ENCODE peak calls at places on chromosome 16, in five cellular contexts. One of them, this sample, is unnamed.

GRCh38 chr16:1612320-1613111 is at the start of gene CRAMP1:
- DNase-seq in HepG2: no peak
- DNase-seq in GM12878: no peak
- DNase-seq in H1: no peak
- DNase-seq in K562: no peak
- DNase-seq in this sample: no peak

GRCh38 chr16:1158456-1159324 is 5.8 kb downstream of the CACNA1H start:
- DNase-seq in HepG2: peak; percentile 40
- DNase-seq in GM12878: no peak
- DNase-seq in H1: no peak
- DNase-seq in K562: peak; percentile 35
- DNase-seq in this sample: no peak

GRCh38 chr16:12728471-12728870 is 75.2 kb downstream of the CPPED1 start:
- DNase-seq in HepG2: no peak
- DNase-seq in GM12878: no peak
- DNase-seq in K562: no peak
- DNase-seq in H1: no peak
- DNase-seq in this sample: no peak

GRCh38 chr16:26316683-26317464 is 625.1 kb downstream of the HS3ST4 start:
- DNase-seq in GM12878: no peak
- DNase-seq in K562: no peak
- DNase-seq in H1: peak; percentile 79
- DNase-seq in HepG2: no peak
- DNase-seq in this sample: no peak

GRCh38 chr16:1496464-1496863 is 3.3 kb downstream of the TELO2 start:
- DNase-seq in HepG2: no peak
- DNase-seq in H1: no peak
- DNase-seq in GM12878: no peak
- DNase-seq in K562: peak; percentile 8
- DNase-seq in this sample: no peak

GRCh38 chr16:6081320-6081976 is 983.9 kb upstream of the EEF2KMT start:
- DNase-seq in H1: peak; percentile 86
- DNase-seq in GM12878: no peak
- DNase-seq in HepG2: peak; percentile 20
- DNase-seq in K562: peak; percentile 74
- DNase-seq in this sample: no peak

GRCh38 chr16:54055864-54056263 is 230.7 kb downstream of the IRX3 start:
- DNase-seq in H1: no peak
- DNase-seq in GM12878: no peak
- DNase-seq in K562: no peak
- DNase-seq in HepG2: peak; percentile 70
- DNase-seq in this sample: peak; percentile 12

GRCh38 chr16:89615596-89616090 is 2.2 kb downstream of the DPEP1 start:
- DNase-seq in HepG2: no peak
- DNase-seq in H1: peak; percentile 92
- DNase-seq in K562: peak; percentile 65
- DNase-seq in GM12878: no peak
- DNase-seq in this sample: no peak

GRCh38 chr16:50735629-50736122 is 6.2 kb upstream of the CYLD start:
- DNase-seq in HepG2: no peak
- DNase-seq in H1: no peak
- DNase-seq in GM12878: peak; percentile 81
- DNase-seq in K562: no peak
- DNase-seq in this sample: no peak

GRCh38 chr16:11094838-11095565 is 150.6 kb downstream of the CLEC16A start:
- DNase-seq in H1: no peak
- DNase-seq in K562: no peak
- DNase-seq in HepG2: no peak
- DNase-seq in GM12878: no peak
- DNase-seq in this sample: no peak

GRCh38 chr16:51152691-51153261 is 1.7 kb upstream of the SALL1 start:
- DNase-seq in HepG2: no peak
- DNase-seq in H1: peak; percentile 78
- DNase-seq in GM12878: no peak
- DNase-seq in K562: no peak
- DNase-seq in this sample: no peak

GRCh38 chr16:3879258-3879886 is 1.1 kb downstream of the CREBBP start:
- DNase-seq in K562: peak; percentile 39
- DNase-seq in GM12878: no peak
- DNase-seq in HepG2: no peak
- DNase-seq in H1: no peak
- DNase-seq in this sample: no peak

GRCh38 chr16:79715088-79715487 is 114.6 kb upstream of the MAF start:
- DNase-seq in GM12878: no peak
- DNase-seq in HepG2: no peak
- DNase-seq in H1: no peak
- DNase-seq in K562: no peak
- DNase-seq in this sample: no peak

GRCh38 chr16:79714440-79714839 is 113.9 kb upstream of the MAF start:
- DNase-seq in HepG2: no peak
- DNase-seq in GM12878: no peak
- DNase-seq in K562: no peak
- DNase-seq in H1: no peak
- DNase-seq in this sample: no peak

GRCh38 chr16:79716645-79717323 is 116.2 kb upstream of the MAF start:
- DNase-seq in K562: no peak
- DNase-seq in GM12878: no peak
- DNase-seq in HepG2: no peak
- DNase-seq in H1: no peak
- DNase-seq in this sample: no peak

GRCh38 chr16:79713609-79714309 is 113.2 kb upstream of the MAF start:
- DNase-seq in H1: no peak
- DNase-seq in K562: no peak
- DNase-seq in GM12878: no peak
- DNase-seq in HepG2: no peak
- DNase-seq in this sample: no peak

DNA sequence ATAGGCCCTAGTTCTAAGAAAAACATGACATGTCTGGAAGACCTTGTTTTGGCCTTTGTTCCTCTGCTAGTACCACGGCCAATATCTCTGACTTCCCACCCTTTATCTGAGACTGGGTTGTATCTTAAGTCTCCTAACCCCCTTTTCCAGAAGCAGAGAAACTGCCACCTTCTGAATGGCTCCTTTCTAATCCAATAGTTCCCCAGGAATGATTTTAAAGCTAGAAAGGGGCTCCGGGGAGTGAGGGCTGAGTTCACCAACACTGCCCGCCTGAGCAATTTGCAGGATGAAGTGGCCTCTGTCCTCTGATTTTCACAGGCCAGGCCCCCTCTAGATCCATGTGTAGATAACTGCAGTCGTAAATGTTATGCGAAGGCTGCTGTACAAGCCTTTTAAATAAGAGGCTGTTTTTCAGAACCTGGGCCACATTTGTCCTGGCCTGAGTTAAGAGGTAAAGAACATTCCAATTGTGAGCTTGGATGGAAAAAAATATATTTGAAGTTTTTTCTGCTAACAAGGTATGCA is 116.8 kb upstream of the MAF start:
- DNase-seq in GM12878: no peak
- DNase-seq in H1: no peak
- DNase-seq in HepG2: no peak
- DNase-seq in K562: no peak
- DNase-seq in this sample: no peak
- TF ChIP-seq SIN3A in GM12878: no peak
- TF ChIP-seq SIN3A in H1: no peak
- TF ChIP-seq SIN3A in HepG2: no peak
- TF ChIP-seq SIN3A in K562: no peak
- TF ChIP-seq SIN3A in this sample: no peak

GRCh38 chr16:85752511-85753420 is 1.9 kb upstream of the C16orf74 start:
- DNase-seq in GM12878: no peak
- DNase-seq in HepG2: peak; percentile 49
- DNase-seq in K562: peak; percentile 69
- DNase-seq in H1: peak; percentile 67
- DNase-seq in this sample: no peak
- TF ChIP-seq SRF in GM12878: no peak
- TF ChIP-seq SRF in HepG2: no peak
- TF ChIP-seq SRF in K562: no peak
- TF ChIP-seq SRF in H1: no peak
- TF ChIP-seq SRF in this sample: no peak

GRCh38 chr16:22322741-22323140 is 25.5 kb downstream of the POLR3E start:
- DNase-seq in GM12878: no peak
- DNase-seq in HepG2: no peak
- DNase-seq in H1: no peak
- DNase-seq in K562: no peak
- DNase-seq in this sample: no peak
- TF ChIP-seq SIN3A in GM12878: no peak
- TF ChIP-seq SIN3A in HepG2: no peak
- TF ChIP-seq SIN3A in H1: no peak
- TF ChIP-seq SIN3A in K562: no peak
- TF ChIP-seq SIN3A in this sample: no peak

DNA sequence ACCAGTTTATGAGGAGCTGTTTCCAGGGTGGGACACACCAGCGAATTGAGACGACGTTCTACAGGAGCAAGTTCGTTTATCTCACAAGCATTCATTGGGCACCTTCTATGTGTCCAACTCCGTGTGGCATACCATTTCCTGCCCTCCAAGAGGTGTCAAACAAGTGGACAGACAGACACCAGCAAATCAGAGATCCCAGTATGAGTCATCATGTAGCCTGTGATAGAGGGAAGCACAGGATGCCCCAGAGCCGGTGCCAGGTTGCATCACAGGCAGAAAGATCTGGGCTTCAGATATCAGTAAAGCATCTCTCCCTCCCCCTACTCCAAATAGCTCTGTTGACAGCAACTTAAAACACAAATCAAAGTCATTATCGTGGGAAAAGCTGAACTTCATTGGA is 31.8 kb upstream of the MAF start:
- DNase-seq in HepG2: no peak
- DNase-seq in H1: no peak
- DNase-seq in K562: no peak
- DNase-seq in GM12878: no peak
- DNase-seq in this sample: no peak
- TF ChIP-seq SRF in HepG2: no peak
- TF ChIP-seq SRF in H1: no peak
- TF ChIP-seq SRF in K562: no peak
- TF ChIP-seq SRF in GM12878: no peak
- TF ChIP-seq SRF in this sample: no peak

GRCh38 chr16:57985204-57986121 is 14.5 kb upstream of the CNGB1 start:
- DNase-seq in H1: peak; percentile 72
- DNase-seq in HepG2: no peak
- DNase-seq in K562: peak; percentile 78
- DNase-seq in GM12878: no peak
- DNase-seq in this sample: no peak
- TF ChIP-seq SIN3A in H1: no peak
- TF ChIP-seq SIN3A in HepG2: no peak
- TF ChIP-seq SIN3A in K562: no peak
- TF ChIP-seq SIN3A in GM12878: no peak
- TF ChIP-seq SIN3A in this sample: no peak

GRCh38 chr16:82083710-82084353 is 48.8 kb downstream of the HSD17B2 start:
- DNase-seq in H1: no peak
- DNase-seq in GM12878: no peak
- DNase-seq in K562: no peak
- DNase-seq in HepG2: peak; percentile 74
- DNase-seq in this sample: no peak
- TF ChIP-seq SRF in H1: no peak
- TF ChIP-seq SRF in GM12878: no peak
- TF ChIP-seq SRF in K562: no peak
- TF ChIP-seq SRF in HepG2: no peak
- TF ChIP-seq SRF in this sample: no peak

GRCh38 chr16:82638095-82638798 is 11.5 kb downstream of the CDH13 start:
- DNase-seq in HepG2: no peak
- DNase-seq in GM12878: no peak
- DNase-seq in H1: no peak
- DNase-seq in K562: no peak
- DNase-seq in this sample: no peak
- TF ChIP-seq SIN3A in HepG2: no peak
- TF ChIP-seq SIN3A in GM12878: no peak
- TF ChIP-seq SIN3A in H1: no peak
- TF ChIP-seq SIN3A in K562: no peak
- TF ChIP-seq SIN3A in this sample: no peak

GRCh38 chr16:66950437-66950836 is 10.6 kb upstream of the CES3 start:
- DNase-seq in K562: no peak
- DNase-seq in GM12878: no peak
- DNase-seq in H1: no peak
- DNase-seq in HepG2: no peak
- DNase-seq in this sample: no peak
- TF ChIP-seq SRF in K562: no peak
- TF ChIP-seq SRF in GM12878: no peak
- TF ChIP-seq SRF in H1: no peak
- TF ChIP-seq SRF in HepG2: no peak
- TF ChIP-seq SRF in this sample: no peak

GRCh38 chr16:81723098-81723723 is 55.9 kb upstream of the PLCG2 start:
- DNase-seq in K562: peak; percentile 63
- DNase-seq in GM12878: peak; percentile 62
- DNase-seq in H1: no peak
- DNase-seq in HepG2: peak; percentile 86
- DNase-seq in this sample: peak; percentile 92
- TF ChIP-seq SIN3A in K562: no peak
- TF ChIP-seq SIN3A in GM12878: no peak
- TF ChIP-seq SIN3A in H1: no peak
- TF ChIP-seq SIN3A in HepG2: no peak
- TF ChIP-seq SIN3A in this sample: no peak